ENCODE peak calls at places on chromosomes 6 and 20, in four cellular contexts. Y is ELF-1, Z is left ventricle myocardium superior, H is T follicular helper cell. C is an unnamed sample.

GRCh38 chr6:144574796-144575195 is 289.7 kb downstream of the UTRN start:
- DNase-seq in Y (no peak), Z (no peak), H (no peak), C (no peak)

GRCh38 chr6:37990762-37991525 is 171.4 kb downstream of the ZFAND3 start:
- DNase-seq in Y (peak), Z (no peak), H (no peak), C (no peak)

GRCh38 chr6:152462716-152463115 is 174.4 kb downstream of the SYNE1 start:
- DNase-seq in Y (no peak), Z (no peak), H (no peak), C (no peak)

GRCh38 chr20:42093542-42094440 is 475.6 kb upstream of the CHD6 start:
- DNase-seq in Y (no peak), Z (no peak), H (no peak), C (no peak)

GRCh38 chr20:41321003-41321402 is 3.5 kb upstream of the ZHX3 start:
- DNase-seq in Y (no peak), Z (no peak), H (no peak), C (no peak)

GRCh38 chr6:150880336-150880735 is 14.8 kb downstream of the MTHFD1L start:
- DNase-seq in Y (no peak), Z (no peak), H (no peak), C (no peak)

GRCh38 chr6:41467627-41468404 is 78.4 kb upstream of the FOXP4 start:
- DNase-seq in Y (no peak), Z (no peak), H (no peak), C (no peak)

GRCh38 chr6:81938014-81938761 is 185.7 kb upstream of the TENT5A start:
- DNase-seq in Y (peak), Z (no peak), H (no peak), C (no peak)

GRCh38 chr6:79713701-79714322 is 82.7 kb downstream of the SH3BGRL2 start:
- DNase-seq in Y (peak), Z (no peak), H (peak), C (no peak)

GRCh38 chr20:2005831-2006426 is 12.1 kb upstream of the PDYN start:
- DNase-seq in Y (peak), Z (peak), H (peak), C (no peak)

GRCh38 chr6:133814235-133814634 is 74.7 kb upstream of the TCF21 start:
- DNase-seq in Y (no peak), Z (no peak), H (no peak), C (no peak)

GRCh38 chr6:15132854-15133670 is 112.8 kb upstream of the JARID2 start:
- DNase-seq in Y (peak), Z (no peak), H (no peak), C (no peak)

GRCh38 chr6:170279977-170280688 is 10.7 kb downstream of the DLL1 start:
- DNase-seq in Y (peak), Z (peak), H (peak), C (peak)

GRCh38 chr6:70811788-70812187 is 144.1 kb downstream of the SMAP1 start:
- DNase-seq in Y (no peak), Z (no peak), H (no peak), C (no peak)

GRCh38 chr6:3869632-3870527 is 20.7 kb downstream of the FAM50B start:
- DNase-seq in Y (no peak), Z (no peak), H (no peak), C (no peak)

GRCh38 chr20:25487306-25487705 is 79.8 kb downstream of the GINS1 start:
- DNase-seq in Y (no peak), Z (no peak), H (no peak), C (no peak)

GRCh38 chr20:48877299-48877698 is 44.2 kb upstream of the ARFGEF2 start:
- DNase-seq in Y (no peak), Z (no peak), H (no peak), C (no peak)

GRCh38 chr6:98477231-98477630 is 357.1 kb upstream of the POU3F2 start:
- DNase-seq in Y (no peak), Z (no peak), H (no peak), C (no peak)

GRCh38 chr20:3250091-3250504 is 11.1 kb upstream of the SLC4A11 start:
- DNase-seq in Y (peak), Z (no peak), H (no peak), C (no peak)

GRCh38 chr6:98823845-98824162 is 10.6 kb upstream of the POU3F2 start:
- DNase-seq in Y (no peak), Z (no peak), H (no peak), C (no peak)

GRCh38 chr20:13611726-13612125 is 27.0 kb downstream of the TASP1 start:
- DNase-seq in Y (no peak), Z (no peak), H (no peak), C (no peak)

GRCh38 chr6:40912158-40912946 is 126.7 kb downstream of the UNC5CL start:
- DNase-seq in Y (peak), Z (peak), H (no peak), C (no peak)

GRCh38 chr20:62815066-62815991 is 1.5 kb upstream of the COL9A3 start:
- DNase-seq in Y (peak), Z (no peak), H (no peak), C (no peak)

GRCh38 chr20:46959081-46959692 is 64.5 kb downstream of the EYA2 start:
- DNase-seq in Y (no peak), Z (no peak), H (no peak), C (no peak)

GRCh38 chr20:45095753-45096371 is 5.1 kb downstream of the KCNS1 start:
- DNase-seq in Y (peak), Z (no peak), H (peak), C (peak)

GRCh38 chr6:129709451-129709908 is 497 bp downstream of the ARHGAP18 start:
- DNase-seq in Y (no peak), Z (no peak), H (no peak), C (no peak)

GRCh38 chr6:54878705-54879104 is 32.1 kb downstream of the FAM83B start:
- DNase-seq in Y (no peak), Z (no peak), H (no peak), C (no peak)

GRCh38 chr6:89117285-89118108 is at the start of gene SRSF12:
- DNase-seq in Y (peak), Z (peak), H (peak), C (peak)

C was measured in effector memory CD4-positive, alpha-beta T cell.